ENCODE peak calls at places on chromosome X, in five cellular contexts. F is naive thymus-derived CD4-positive, alpha-beta T cell; P is left ventricle myocardium inferior; X is adrenal gland; Y is foreskin fibroblast. L is an unnamed sample.

GRCh38 chrX:94041881-94042280 is 367.9 kb downstream of the FAM133A start:
- DNase-seq in F (no peak), P (no peak), X (no peak), Y (no peak), L (no peak)

GRCh38 chrX:12975670-12975965 is 708 bp downstream of the TMSB4X start:
- DNase-seq in F (no peak), P (peak), X (no peak), Y (no peak), L (no peak)

GRCh38 chrX:1416327-1416784 is 24.4 kb upstream of the SLC25A6 start:
- DNase-seq in F (no peak), P (no peak), X (no peak), Y (no peak), L (no peak)

GRCh38 chrX:54494970-54495813 is 842 bp downstream of the FGD1 start:
- DNase-seq in F (no peak), P (no peak), X (no peak), Y (peak), L (no peak)

GRCh38 chrX:150767045-150767395 is 73.8 kb downstream of the MTMR1 start:
- DNase-seq in F (no peak), P (peak), X (no peak), Y (peak), L (no peak)

GRCh38 chrX:114717921-114718320 is 134.0 kb downstream of the HTR2C start:
- DNase-seq in F (no peak), P (no peak), X (no peak), Y (no peak), L (no peak)

GRCh38 chrX:110280954-110281353 is 36.9 kb downstream of the AMMECR1 start:
- DNase-seq in F (no peak), P (no peak), X (no peak), Y (peak), L (no peak)

GRCh38 chrX:74521961-74522833 is 92.2 kb downstream of the RLIM start:
- DNase-seq in F (no peak), P (peak), X (peak), Y (peak), L (no peak)

GRCh38 chrX:16148896-16149295 is 18.4 kb upstream of the MAGEB17 start:
- DNase-seq in F (no peak), P (no peak), X (no peak), Y (no peak), L (no peak)

GRCh38 chrX:137212078-137212632 is 178.4 kb upstream of the GPR101 start:
- DNase-seq in F (no peak), P (no peak), X (no peak), Y (no peak), L (no peak)

L was measured in transverse colon.